ENCODE peak calls at places on chromosomes 13 and 19, in six cellular contexts. U is BJ; T is iris pigment epithelial cell; X is activated CD4-positive, alpha-beta T cell treated with anti-CD3 and anti-CD28 coated beads for 48 hours; K is left lobe of liver; H is HEK293T. Y is an unnamed sample.

GRCh38 chr19:27709496-27709895 is 1503.5 kb downstream of the UQCRFS1 start:
- DNase-seq in U (no peak), H (no peak), K (no peak), X (no peak), T (no peak), Y (no peak)

GRCh38 chr19:28556371-28556770 is 656.6 kb downstream of the UQCRFS1 start:
- DNase-seq in H (no peak), X (no peak), K (no peak), T (no peak), U (no peak), Y (no peak)

GRCh38 chr19:55227241-55228014 is 1.1 kb downstream of the TMEM86B start:
- DNase-seq in H (no peak), K (no peak), U (no peak), T (no peak), X (no peak), Y (no peak)

GRCh38 chr13:110352735-110353134 is 45.7 kb downstream of the COL4A2 start:
- DNase-seq in K (no peak), U (no peak), T (no peak), H (peak), X (peak), Y (no peak)

GRCh38 chr19:49362926-49363264 is 679 bp upstream of the TEAD2 start:
- DNase-seq in U (no peak), X (peak), H (peak), K (peak), T (peak), Y (no peak)

GRCh38 chr13:30149248-30149647 is 158.1 kb downstream of the KATNAL1 start:
- DNase-seq in H (no peak), X (no peak), T (no peak), K (no peak), U (no peak), Y (no peak)

GRCh38 chr13:62524061-62524460 is 1108.4 kb upstream of the PCDH20 start:
- DNase-seq in K (no peak), U (no peak), H (no peak), X (no peak), T (no peak), Y (no peak)

GRCh38 chr19:35266149-35266903 is 2.4 kb upstream of the USF2 start:
- DNase-seq in X (no peak), K (peak), T (no peak), H (no peak), U (no peak), Y (no peak)

GRCh38 chr19:16202320-16203255 is 4.9 kb downstream of the AP1M1 start:
- DNase-seq in K (no peak), H (no peak), U (peak), T (peak), X (no peak), Y (no peak)

GRCh38 chr13:36275190-36276002 is 22.2 kb downstream of the CCDC169 start:
- DNase-seq in T (peak), X (peak), K (no peak), H (peak), U (no peak), Y (no peak)

GRCh38 chr19:14413765-14414171 is 5.4 kb downstream of the DDX39A start:
- DNase-seq in H (no peak), K (no peak), T (peak), U (no peak), X (no peak), Y (no peak)

GRCh38 chr13:49670828-49671227 is 20.5 kb downstream of the EBPL start:
- DNase-seq in X (no peak), U (no peak), T (no peak), H (no peak), K (no peak), Y (no peak)

GRCh38 chr13:77767413-77767812 is 69.9 kb downstream of the SLAIN1 start:
- DNase-seq in T (no peak), H (no peak), K (peak), U (no peak), X (no peak), Y (no peak)

GRCh38 chr19:41871573-41872383 is 5.3 kb upstream of the CD79A start:
- DNase-seq in K (no peak), X (peak), H (no peak), T (no peak), U (no peak), Y (no peak)

GRCh38 chr19:49436381-49437017 is 4.8 kb downstream of the SLC17A7 start:
- DNase-seq in X (peak), U (no peak), K (no peak), T (no peak), H (no peak), Y (no peak)

GRCh38 chr13:48571121-48571901 is 38.4 kb upstream of the RCBTB2 start:
- DNase-seq in K (no peak), X (no peak), T (peak), H (no peak), U (no peak), Y (peak)

GRCh38 chr19:54040003-54040402 is 23.7 kb downstream of the VSTM1 start:
- DNase-seq in K (no peak), U (no peak), H (no peak), X (no peak), T (no peak), Y (no peak)

GRCh38 chr19:11973020-11973810 is 8.4 kb downstream of the ZNF763 start:
- DNase-seq in U (no peak), T (no peak), H (no peak), X (no peak), K (no peak), Y (no peak)

GRCh38 chr13:113947321-113948033 is 26.4 kb downstream of the C13orf46 start:
- DNase-seq in U (no peak), X (no peak), H (no peak), T (peak), K (no peak), Y (no peak)

GRCh38 chr19:12788025-12788681 is 3.1 kb upstream of the JUNB start:
- DNase-seq in U (no peak), K (no peak), H (no peak), X (no peak), T (no peak), Y (no peak)

GRCh38 chr19:31164666-31165265 is 184.5 kb downstream of the TSHZ3 start:
- DNase-seq in U (no peak), K (no peak), X (no peak), H (no peak), T (no peak), Y (no peak)

GRCh38 chr19:35752746-35753350 is 4.0 kb downstream of the HSPB6 start:
- DNase-seq in T (no peak), U (no peak), X (no peak), H (no peak), K (no peak), Y (no peak)

GRCh38 chr19:5893907-5894703 is 9.5 kb downstream of the NDUFA11 start:
- DNase-seq in K (no peak), X (no peak), T (no peak), U (no peak), H (no peak), Y (no peak)

GRCh38 chr13:31896427-31896826 is 135.1 kb upstream of the FRY start:
- DNase-seq in T (peak), H (peak), U (peak), X (no peak), K (no peak), Y (peak)